ENCODE peak calls at places on chromosome 11, in seven cellular contexts. Y is activated CD4-positive, alpha-beta T cell treated with anti-CD3 and anti-CD28 coated beads, Interleukin-2, amount 50 U/mL, for 24 hours; H is NCI-H510A treated with DMSO at 0.1 percent for 48 hours; Q is CD8-positive, alpha-beta memory T cell; C is cardiac muscle cell; U is adipocyte; F is Right ventricle myocardium superior. V is an unnamed sample.

GRCh38 chr11:22752908-22753310 is 76.7 kb downstream of the SVIP start:
- DNase-seq in Q (no peak), H (peak; percentile 19), F (no peak), Y (no peak), U (no peak), C (no peak), V (no peak)

GRCh38 chr11:45092901-45093760 is 53.3 kb upstream of the PRDM11 start:
- DNase-seq in Q (no peak), H (no peak), C (peak; percentile 85), F (no peak), Y (no peak), U (no peak), V (no peak)

GRCh38 chr11:80103149-80103859 is 662.5 kb upstream of the TENM4 start:
- DNase-seq in H (no peak), F (no peak), Q (no peak), C (peak; percentile 71), U (peak; percentile 82), Y (no peak), V (peak; percentile 82)

GRCh38 chr11:13126430-13126829 is 117.3 kb downstream of the RASSF10 start:
- DNase-seq in H (peak; percentile 26), C (peak; percentile 91), Q (no peak), Y (no peak), F (no peak), U (peak; percentile 94), V (peak; percentile 62)

GRCh38 chr11:13008625-13009475 is at the start of gene RASSF10:
- DNase-seq in U (peak; percentile 9), Q (no peak), C (peak; percentile 53), H (peak; percentile 48), F (peak; percentile 76), Y (no peak), V (peak; percentile 85)

GRCh38 chr11:95345243-95345642 is 114.2 kb upstream of the SESN3 start:
- DNase-seq in U (no peak), Y (no peak), F (no peak), H (no peak), Q (no peak), C (no peak), V (no peak)

GRCh38 chr11:106983251-106983650 is 35.0 kb downstream of the GUCY1A2 start:
- DNase-seq in U (no peak), F (no peak), Y (no peak), H (no peak), C (no peak), Q (no peak), V (no peak)

GRCh38 chr11:119084663-119085522 is at the start of gene HMBS:
- DNase-seq in Q (peak; percentile 94), H (peak; percentile 92), C (peak; percentile 96), U (peak; percentile 99), F (peak; percentile 96), Y (peak; percentile 83), V (peak; percentile 96)

GRCh38 chr11:27557223-27557622 is 50.7 kb upstream of the LIN7C start:
- DNase-seq in U (peak; percentile 17), Y (no peak), F (no peak), C (peak; percentile 5), H (no peak), Q (no peak), V (no peak)

GRCh38 chr11:118522571-118523072 is 4.7 kb upstream of the TTC36 start:
- DNase-seq in Y (no peak), U (peak; percentile 33), C (peak; percentile 62), F (no peak), H (peak; percentile 20), Q (no peak), V (peak; percentile 82)

GRCh38 chr11:111446404-111447152 is 65.6 kb downstream of the BTG4 start:
- DNase-seq in H (peak; percentile 97), U (peak; percentile 95), C (peak; percentile 95), Y (peak; percentile 30), Q (peak; percentile 82), F (peak; percentile 75), V (peak; percentile 95)

GRCh38 chr11:22539851-22540376 is 85.7 kb downstream of the FANCF start:
- DNase-seq in H (peak; percentile 4), F (no peak), Y (no peak), U (peak; percentile 87), Q (no peak), C (peak; percentile 35), V (no peak)

GRCh38 chr11:1401656-1402221 is 12.0 kb downstream of the BRSK2 start:
- DNase-seq in Q (peak; percentile 41), H (no peak), U (peak; percentile 78), Y (no peak), C (peak; percentile 73), F (peak; percentile 75), V (peak; percentile 99)

GRCh38 chr11:125128450-125128849 is 17.0 kb upstream of the TMEM218 start:
- DNase-seq in H (no peak), Q (no peak), F (no peak), C (peak; percentile 53), U (peak; percentile 66), Y (no peak), V (peak; percentile 94)

GRCh38 chr11:2561283-2562180 is 116.7 kb downstream of the KCNQ1 start:
- DNase-seq in Y (no peak), Q (no peak), U (no peak), C (no peak), H (no peak), F (peak; percentile 38), V (peak; percentile 71)

GRCh38 chr11:95716266-95716665 is 73.3 kb downstream of the FAM76B start:
- DNase-seq in U (peak; percentile 41), F (no peak), H (no peak), Y (no peak), Q (no peak), C (peak; percentile 41), V (no peak)

GRCh38 chr11:92122561-92122960 is 102.1 kb upstream of the FAT3 start:
- DNase-seq in U (no peak), Q (no peak), Y (no peak), H (peak; percentile 28), F (no peak), C (no peak), V (no peak)

GRCh38 chr11:10927533-10927932 is 69.7 kb upstream of the ZBED5 start:
- DNase-seq in Y (no peak), F (no peak), H (no peak), Q (no peak), U (no peak), C (no peak), V (no peak)

GRCh38 chr11:3949132-3949531 is 93.7 kb downstream of the STIM1 start:
- DNase-seq in C (no peak), F (no peak), H (no peak), Q (peak; percentile 42), Y (no peak), U (no peak), V (no peak)

GRCh38 chr11:61720597-61720996 is 31.8 kb upstream of the MYRF start:
- DNase-seq in Q (no peak), Y (no peak), H (no peak), C (no peak), U (no peak), F (no peak), V (no peak)

GRCh38 chr11:122690801-122691649 is 35.5 kb downstream of the UBASH3B start:
- DNase-seq in C (peak; percentile 73), U (peak; percentile 71), Q (peak; percentile 32), F (no peak), Y (no peak), H (no peak), V (peak; percentile 78)

GRCh38 chr11:81092517-81092916 is 1641.1 kb downstream of the FAM181B start:
- DNase-seq in H (no peak), U (no peak), C (no peak), Y (no peak), Q (no peak), F (no peak), V (no peak)

GRCh38 chr11:112902411-112903011 is 58.7 kb upstream of the NCAM1 start:
- DNase-seq in C (no peak), Y (no peak), U (no peak), Q (no peak), H (no peak), F (no peak), V (no peak)

GRCh38 chr11:118531597-118532084 is 649 bp downstream of the TMEM25 start:
- DNase-seq in C (no peak), H (peak; percentile 41), F (no peak), Y (no peak), U (no peak), Q (no peak), V (no peak)

GRCh38 chr11:77823775-77824174 is 2.8 kb downstream of the AAMDC start:
- DNase-seq in Q (no peak), U (peak; percentile 78), Y (no peak), C (peak; percentile 71), F (no peak), H (no peak), V (peak; percentile 90)

GRCh38 chr11:76552987-76553386 is 108.2 kb downstream of the EMSY start:
- DNase-seq in F (no peak), Y (no peak), C (no peak), U (no peak), H (no peak), Q (no peak), V (no peak)

GRCh38 chr11:82944198-82944597 is 42.7 kb downstream of the DDIAS start:
- DNase-seq in H (no peak), Q (no peak), Y (no peak), C (no peak), U (no peak), F (no peak), V (no peak)

GRCh38 chr11:8301622-8302021 is 37.9 kb upstream of the LMO1 start:
- DNase-seq in Y (no peak), H (no peak), F (no peak), Q (no peak), U (no peak), C (no peak), V (no peak)